ENCODE peak calls at places on chromosomes 4 and X, in eight cellular contexts. One of them, this sample, is unnamed. For H3K27me3 and H3K36me3, the result is how much of the 10 kb centered on the place peaks cover.

GRCh38 chrX:97168646-97169045 is 284.9 kb downstream of the RPA4 start:
- DNase-seq in pancreas: no peak
- DNase-seq in heart right ventricle: no peak
- DNase-seq in adipocyte: no peak
- DNase-seq in psoas muscle: no peak
- DNase-seq in Peyer's patch: no peak
- DNase-seq in naive thymus-derived CD4-positive, alpha-beta T cell: no peak
- DNase-seq in tibial nerve: no peak
- DNase-seq in this sample: no peak

GRCh38 chrX:97315939-97316338 is 432.2 kb downstream of the RPA4 start:
- DNase-seq in psoas muscle: no peak
- DNase-seq in tibial nerve: no peak
- DNase-seq in adipocyte: no peak
- DNase-seq in heart right ventricle: no peak
- DNase-seq in naive thymus-derived CD4-positive, alpha-beta T cell: no peak
- DNase-seq in pancreas: no peak
- DNase-seq in Peyer's patch: no peak
- DNase-seq in this sample: peak

GRCh38 chrX:48806088-48806487 is 4.2 kb downstream of the HDAC6 start:
- DNase-seq in pancreas: no peak
- DNase-seq in adipocyte: no peak
- DNase-seq in Peyer's patch: no peak
- DNase-seq in heart right ventricle: no peak
- DNase-seq in psoas muscle: no peak
- DNase-seq in naive thymus-derived CD4-positive, alpha-beta T cell: no peak
- DNase-seq in tibial nerve: no peak
- DNase-seq in this sample: no peak

GRCh38 chr4:110480741-110481271 is 4.9 kb downstream of the ENPEP start:
- DNase-seq in naive thymus-derived CD4-positive, alpha-beta T cell: no peak
- DNase-seq in Peyer's patch: no peak
- DNase-seq in tibial nerve: no peak
- DNase-seq in adipocyte: no peak
- DNase-seq in psoas muscle: no peak
- DNase-seq in pancreas: no peak
- DNase-seq in heart right ventricle: no peak
- DNase-seq in this sample: no peak

GRCh38 chr4:99885063-99885664 is 9.1 kb downstream of the LAMTOR3 start:
- DNase-seq in naive thymus-derived CD4-positive, alpha-beta T cell: no peak
- DNase-seq in tibial nerve: no peak
- DNase-seq in pancreas: no peak
- DNase-seq in psoas muscle: no peak
- DNase-seq in Peyer's patch: no peak
- DNase-seq in adipocyte: peak
- DNase-seq in heart right ventricle: no peak
- DNase-seq in this sample: peak

GRCh38 chr4:106092361-106093040 is 197.2 kb downstream of the NPNT start:
- DNase-seq in tibial nerve: no peak
- DNase-seq in pancreas: no peak
- DNase-seq in adipocyte: no peak
- DNase-seq in heart right ventricle: no peak
- DNase-seq in Peyer's patch: no peak
- DNase-seq in naive thymus-derived CD4-positive, alpha-beta T cell: no peak
- DNase-seq in psoas muscle: no peak
- DNase-seq in this sample: no peak

GRCh38 chr4:105147226-105148151 is 813 bp downstream of the TET2 start:
- DNase-seq in tibial nerve: peak
- DNase-seq in adipocyte: peak
- DNase-seq in Peyer's patch: peak
- DNase-seq in psoas muscle: no peak
- DNase-seq in pancreas: peak
- DNase-seq in naive thymus-derived CD4-positive, alpha-beta T cell: peak
- DNase-seq in heart right ventricle: peak
- DNase-seq in this sample: peak

GRCh38 chrX:4379071-4379470 is 665.6 kb upstream of the PRKX start:
- DNase-seq in naive thymus-derived CD4-positive, alpha-beta T cell: no peak
- DNase-seq in heart right ventricle: no peak
- DNase-seq in psoas muscle: no peak
- DNase-seq in tibial nerve: no peak
- DNase-seq in Peyer's patch: no peak
- DNase-seq in pancreas: no peak
- DNase-seq in adipocyte: no peak
- DNase-seq in this sample: no peak

GRCh38 chr4:138939960-138940359 is 75.6 kb upstream of the NOCT start:
- DNase-seq in tibial nerve: no peak
- DNase-seq in heart right ventricle: no peak
- DNase-seq in psoas muscle: no peak
- DNase-seq in Peyer's patch: no peak
- DNase-seq in adipocyte: no peak
- DNase-seq in naive thymus-derived CD4-positive, alpha-beta T cell: no peak
- DNase-seq in pancreas: no peak
- DNase-seq in this sample: no peak

GRCh38 chrX:70969635-70970481 is 39.0 kb upstream of the SLC7A3 start:
- DNase-seq in naive thymus-derived CD4-positive, alpha-beta T cell: no peak
- DNase-seq in heart right ventricle: no peak
- DNase-seq in psoas muscle: no peak
- DNase-seq in Peyer's patch: no peak
- DNase-seq in pancreas: no peak
- DNase-seq in adipocyte: no peak
- DNase-seq in tibial nerve: no peak
- DNase-seq in this sample: no peak

GRCh38 chrX:81489987-81490386 is 288.1 kb downstream of the SH3BGRL start:
- DNase-seq in tibial nerve: no peak
- DNase-seq in pancreas: no peak
- DNase-seq in psoas muscle: no peak
- DNase-seq in Peyer's patch: no peak
- DNase-seq in adipocyte: peak
- DNase-seq in naive thymus-derived CD4-positive, alpha-beta T cell: no peak
- DNase-seq in heart right ventricle: no peak
- DNase-seq in this sample: no peak

GRCh38 chr4:105246712-105247111 is 100.0 kb downstream of the TET2 start:
- DNase-seq in tibial nerve: no peak
- DNase-seq in Peyer's patch: no peak
- DNase-seq in naive thymus-derived CD4-positive, alpha-beta T cell: no peak
- DNase-seq in psoas muscle: no peak
- DNase-seq in pancreas: no peak
- DNase-seq in adipocyte: peak
- DNase-seq in heart right ventricle: no peak
- DNase-seq in this sample: no peak

GRCh38 chrX:12443534-12444098 is 305.3 kb downstream of the FRMPD4 start:
- DNase-seq in adipocyte: no peak
- DNase-seq in pancreas: no peak
- DNase-seq in naive thymus-derived CD4-positive, alpha-beta T cell: no peak
- DNase-seq in tibial nerve: no peak
- DNase-seq in psoas muscle: no peak
- DNase-seq in heart right ventricle: no peak
- DNase-seq in Peyer's patch: no peak
- DNase-seq in this sample: no peak

GRCh38 chrX:16640823-16641222 is 9.1 kb upstream of the S100G start:
- DNase-seq in naive thymus-derived CD4-positive, alpha-beta T cell: no peak
- DNase-seq in Peyer's patch: no peak
- DNase-seq in pancreas: no peak
- DNase-seq in heart right ventricle: no peak
- DNase-seq in adipocyte: no peak
- DNase-seq in tibial nerve: no peak
- DNase-seq in psoas muscle: no peak
- DNase-seq in this sample: no peak

GRCh38 chrX:45889471-45889870 is 655.8 kb downstream of the ZNF674 start:
- DNase-seq in tibial nerve: no peak
- DNase-seq in naive thymus-derived CD4-positive, alpha-beta T cell: no peak
- DNase-seq in pancreas: no peak
- DNase-seq in heart right ventricle: no peak
- DNase-seq in adipocyte: peak
- DNase-seq in psoas muscle: no peak
- DNase-seq in Peyer's patch: no peak
- DNase-seq in this sample: no peak

GRCh38 chr4:117700111-117700892 is 334.0 kb upstream of the NDST3 start:
- DNase-seq in tibial nerve: no peak
- DNase-seq in heart right ventricle: no peak
- DNase-seq in psoas muscle: no peak
- DNase-seq in pancreas: no peak
- DNase-seq in naive thymus-derived CD4-positive, alpha-beta T cell: no peak
- DNase-seq in adipocyte: peak
- DNase-seq in Peyer's patch: no peak
- DNase-seq in this sample: peak

GRCh38 chr4:89064848-89065247 is 7.9 kb upstream of the FAM13A start:
- DNase-seq in tibial nerve: no peak
- DNase-seq in naive thymus-derived CD4-positive, alpha-beta T cell: no peak
- DNase-seq in adipocyte: peak
- DNase-seq in pancreas: no peak
- DNase-seq in psoas muscle: no peak
- DNase-seq in heart right ventricle: no peak
- DNase-seq in Peyer's patch: no peak
- DNase-seq in this sample: no peak

GRCh38 chrX:12367254-12367653 is 229.0 kb downstream of the FRMPD4 start:
- DNase-seq in heart right ventricle: no peak
- DNase-seq in psoas muscle: no peak
- DNase-seq in Peyer's patch: no peak
- DNase-seq in pancreas: no peak
- DNase-seq in naive thymus-derived CD4-positive, alpha-beta T cell: no peak
- DNase-seq in tibial nerve: no peak
- DNase-seq in adipocyte: no peak
- DNase-seq in this sample: no peak

GRCh38 chr4:38455092-38455855 is 208.7 kb upstream of the KLF3 start:
- DNase-seq in pancreas: no peak
- DNase-seq in heart right ventricle: no peak
- DNase-seq in tibial nerve: no peak
- DNase-seq in adipocyte: peak
- DNase-seq in Peyer's patch: no peak
- DNase-seq in naive thymus-derived CD4-positive, alpha-beta T cell: no peak
- DNase-seq in psoas muscle: no peak
- DNase-seq in this sample: no peak

GRCh38 chr4:41814565-41814964 is 66.0 kb upstream of the PHOX2B start:
- DNase-seq in psoas muscle: no peak
- DNase-seq in heart right ventricle: peak
- DNase-seq in pancreas: peak
- DNase-seq in Peyer's patch: no peak
- DNase-seq in adipocyte: no peak
- DNase-seq in tibial nerve: no peak
- DNase-seq in naive thymus-derived CD4-positive, alpha-beta T cell: no peak
- DNase-seq in this sample: peak

GRCh38 chrX:131746491-131746968 is 202.7 kb downstream of the OR13H1 start:
- DNase-seq in heart right ventricle: peak
- DNase-seq in adipocyte: peak
- DNase-seq in naive thymus-derived CD4-positive, alpha-beta T cell: no peak
- DNase-seq in tibial nerve: no peak
- DNase-seq in Peyer's patch: peak
- DNase-seq in pancreas: no peak
- DNase-seq in psoas muscle: peak
- DNase-seq in this sample: peak

GRCh38 chrX:40471965-40472648 is 108.7 kb upstream of the ATP6AP2 start:
- DNase-seq in pancreas: peak
- DNase-seq in Peyer's patch: no peak
- DNase-seq in heart right ventricle: peak
- DNase-seq in naive thymus-derived CD4-positive, alpha-beta T cell: peak
- DNase-seq in tibial nerve: peak
- DNase-seq in psoas muscle: no peak
- DNase-seq in adipocyte: peak
- DNase-seq in this sample: peak
- H3K4me3 ChIP-seq in pancreas: peak
- H3K4me3 ChIP-seq in Peyer's patch: peak
- H3K4me3 ChIP-seq in heart right ventricle: no peak
- H3K4me3 ChIP-seq in naive thymus-derived CD4-positive, alpha-beta T cell: no peak
- H3K4me3 ChIP-seq in tibial nerve: no peak
- H3K4me3 ChIP-seq in psoas muscle: no peak
- H3K4me3 ChIP-seq in adipocyte: no peak
- H3K4me3 ChIP-seq in this sample: no peak

DNA sequence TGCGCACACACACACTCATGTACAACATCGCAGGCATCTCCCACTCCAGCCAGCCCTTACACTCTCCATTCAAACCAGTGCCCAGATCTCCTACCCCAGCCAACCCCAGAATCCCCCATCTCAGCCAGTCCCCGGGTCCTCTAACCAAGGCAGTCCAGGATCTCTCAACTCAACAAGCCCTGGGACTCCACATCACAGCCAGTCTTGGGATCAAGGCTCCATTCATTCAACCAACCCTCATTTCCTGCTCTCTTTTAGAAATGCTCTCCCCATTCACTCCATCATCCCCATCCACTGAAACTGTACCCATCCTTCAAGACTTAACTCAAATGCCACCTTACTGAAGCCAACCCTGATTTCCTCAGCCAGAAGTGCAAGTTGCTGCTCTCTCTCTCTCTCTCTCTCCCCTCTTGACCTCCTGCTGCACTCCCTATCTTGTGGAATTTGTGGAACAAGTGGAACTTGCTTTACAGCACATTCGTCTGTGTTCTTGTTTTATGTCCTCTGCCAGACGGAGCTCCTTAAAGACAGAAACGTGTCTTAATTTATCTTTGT is 40.6 kb upstream of the IQSEC2 start:
- DNase-seq in psoas muscle: no peak
- DNase-seq in naive thymus-derived CD4-positive, alpha-beta T cell: no peak
- DNase-seq in adipocyte: no peak
- DNase-seq in heart right ventricle: no peak
- DNase-seq in Peyer's patch: no peak
- DNase-seq in pancreas: no peak
- DNase-seq in tibial nerve: no peak
- DNase-seq in this sample: peak
- H3K27me3 ChIP-seq in psoas muscle: under half
- H3K27me3 ChIP-seq in naive thymus-derived CD4-positive, alpha-beta T cell: under half
- H3K27me3 ChIP-seq in adipocyte: half or more
- H3K27me3 ChIP-seq in heart right ventricle: under half
- H3K27me3 ChIP-seq in Peyer's patch: under half
- H3K27me3 ChIP-seq in pancreas: under half
- H3K27me3 ChIP-seq in tibial nerve: under half
- H3K27me3 ChIP-seq in this sample: under half

DNA sequence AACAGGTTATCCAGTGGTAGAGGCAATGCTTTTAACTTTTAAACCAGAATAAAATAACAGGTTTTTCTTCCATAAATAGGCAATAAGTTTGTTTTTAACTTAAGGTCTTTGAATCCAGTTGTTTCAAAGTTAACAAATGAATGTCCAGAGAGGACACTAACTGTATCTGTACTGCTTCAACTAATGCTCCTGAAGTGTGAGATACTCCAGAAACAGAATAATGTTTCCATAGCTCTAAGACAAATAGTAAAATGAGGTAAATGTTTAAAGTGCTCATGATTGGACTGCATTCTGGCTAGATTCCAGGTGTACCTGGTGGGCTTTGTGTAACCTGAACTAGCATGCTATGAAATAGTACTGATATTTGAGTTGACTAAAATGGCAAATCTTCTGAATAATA is 51.7 kb downstream of the METTL14 start:
- DNase-seq in adipocyte: no peak
- DNase-seq in Peyer's patch: no peak
- DNase-seq in naive thymus-derived CD4-positive, alpha-beta T cell: no peak
- DNase-seq in pancreas: no peak
- DNase-seq in heart right ventricle: no peak
- DNase-seq in psoas muscle: no peak
- DNase-seq in tibial nerve: no peak
- DNase-seq in this sample: no peak
- H3K36me3 ChIP-seq in adipocyte: half or more
- H3K36me3 ChIP-seq in Peyer's patch: half or more
- H3K36me3 ChIP-seq in naive thymus-derived CD4-positive, alpha-beta T cell: under half
- H3K36me3 ChIP-seq in pancreas: half or more
- H3K36me3 ChIP-seq in heart right ventricle: under half
- H3K36me3 ChIP-seq in psoas muscle: half or more
- H3K36me3 ChIP-seq in tibial nerve: under half
- H3K36me3 ChIP-seq in this sample: under half

DNA sequence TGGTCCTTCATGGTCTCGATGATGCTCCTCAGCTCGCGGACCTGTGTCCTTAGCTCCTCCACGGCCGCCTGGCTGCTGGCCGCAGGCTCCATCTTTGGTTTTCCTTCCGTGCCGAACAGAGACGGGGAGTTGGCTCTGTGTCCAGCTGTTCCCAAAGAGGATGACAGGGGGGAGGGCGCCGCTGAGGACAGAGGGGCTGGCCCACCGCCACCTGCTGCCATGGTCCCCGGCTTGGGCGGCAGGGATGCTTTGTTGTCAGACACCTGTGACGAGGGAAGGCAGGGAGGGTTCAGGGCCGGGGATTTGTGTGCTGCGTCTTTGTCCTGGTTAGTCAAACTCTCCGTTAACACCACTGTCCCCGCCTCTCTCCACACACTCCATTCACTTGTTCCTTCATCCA is 26.6 kb upstream of the MAP3K15 start:
- DNase-seq in Peyer's patch: no peak
- DNase-seq in naive thymus-derived CD4-positive, alpha-beta T cell: no peak
- DNase-seq in tibial nerve: no peak
- DNase-seq in psoas muscle: no peak
- DNase-seq in heart right ventricle: no peak
- DNase-seq in adipocyte: no peak
- DNase-seq in pancreas: no peak
- DNase-seq in this sample: no peak
- H3K4me3 ChIP-seq in Peyer's patch: no peak
- H3K4me3 ChIP-seq in naive thymus-derived CD4-positive, alpha-beta T cell: no peak
- H3K4me3 ChIP-seq in tibial nerve: no peak
- H3K4me3 ChIP-seq in psoas muscle: no peak
- H3K4me3 ChIP-seq in heart right ventricle: no peak
- H3K4me3 ChIP-seq in adipocyte: no peak
- H3K4me3 ChIP-seq in pancreas: no peak
- H3K4me3 ChIP-seq in this sample: no peak